ENCODE peak calls at places on chromosome 11, in eight cellular contexts. Y, B, H, V, D, P, G and A are unnamed samples. For H3K27me3, the result is how much of the 10 kb centered on the place peaks cover.

GRCh38 chr11:116263770-116264169 is 509.0 kb downstream of the BUD13 start:
- DNase-seq in H (no peak), V (no peak), Y (no peak), G (no peak), D (no peak), P (no peak), B (no peak), A (no peak)

GRCh38 chr11:119797137-119797611 is 68.2 kb upstream of the NECTIN1 start:
- DNase-seq in P (no peak), Y (no peak), V (no peak), D (no peak), B (no peak), H (no peak), G (no peak), A (no peak)

GRCh38 chr11:118618115-118618990 is 10.9 kb downstream of the PHLDB1 start:
- DNase-seq in V (no peak), H (no peak), D (peak), Y (peak), P (no peak), G (peak), B (peak), A (peak)

GRCh38 chr11:93529707-93530467 is 13.3 kb downstream of the SMCO4 start:
- DNase-seq in G (no peak), D (no peak), Y (no peak), B (peak), V (no peak), H (no peak), P (no peak), A (no peak)

GRCh38 chr11:104583857-104584256 is 314.4 kb downstream of the CASP12 start:
- DNase-seq in D (no peak), V (peak), Y (no peak), P (no peak), G (no peak), H (no peak), B (no peak), A (no peak)

GRCh38 chr11:6926208-6927029 is at the start of gene ZNF215:
- DNase-seq in Y (peak), B (peak), D (peak), H (peak), G (peak), V (peak), P (no peak), A (peak)

GRCh38 chr11:9004310-9004945 is 627 bp upstream of the NRIP3 start:
- DNase-seq in D (no peak), G (no peak), Y (no peak), H (peak), V (no peak), P (no peak), B (peak), A (peak)

GRCh38 chr11:12674936-12675696 is 895 bp downstream of the TEAD1 start:
- DNase-seq in H (no peak), B (peak), V (peak), P (no peak), D (peak), Y (peak), G (no peak), A (peak)

GRCh38 chr11:87176044-87176443 is 138.3 kb downstream of the TMEM135 start:
- DNase-seq in D (no peak), V (no peak), G (no peak), B (no peak), H (no peak), P (no peak), Y (no peak), A (no peak)

GRCh38 chr11:131809203-131809948 is 439.0 kb downstream of the NTM start:
- DNase-seq in G (no peak), P (no peak), H (no peak), V (no peak), Y (no peak), B (no peak), D (no peak), A (no peak)

GRCh38 chr11:65180877-65181568 is 705 bp upstream of the CAPN1 start:
- DNase-seq in V (peak), G (peak), B (peak), P (peak), D (peak), H (peak), Y (peak), A (peak)

GRCh38 chr11:68962527-68963250 is 18.1 kb downstream of the MRGPRD start:
- DNase-seq in G (no peak), Y (no peak), V (no peak), P (no peak), B (no peak), D (peak), H (peak), A (no peak)

GRCh38 chr11:95794086-95794485 is 3.8 kb downstream of the CEP57 start:
- DNase-seq in G (no peak), D (no peak), Y (no peak), V (no peak), P (no peak), B (no peak), H (no peak), A (no peak)

DNA sequence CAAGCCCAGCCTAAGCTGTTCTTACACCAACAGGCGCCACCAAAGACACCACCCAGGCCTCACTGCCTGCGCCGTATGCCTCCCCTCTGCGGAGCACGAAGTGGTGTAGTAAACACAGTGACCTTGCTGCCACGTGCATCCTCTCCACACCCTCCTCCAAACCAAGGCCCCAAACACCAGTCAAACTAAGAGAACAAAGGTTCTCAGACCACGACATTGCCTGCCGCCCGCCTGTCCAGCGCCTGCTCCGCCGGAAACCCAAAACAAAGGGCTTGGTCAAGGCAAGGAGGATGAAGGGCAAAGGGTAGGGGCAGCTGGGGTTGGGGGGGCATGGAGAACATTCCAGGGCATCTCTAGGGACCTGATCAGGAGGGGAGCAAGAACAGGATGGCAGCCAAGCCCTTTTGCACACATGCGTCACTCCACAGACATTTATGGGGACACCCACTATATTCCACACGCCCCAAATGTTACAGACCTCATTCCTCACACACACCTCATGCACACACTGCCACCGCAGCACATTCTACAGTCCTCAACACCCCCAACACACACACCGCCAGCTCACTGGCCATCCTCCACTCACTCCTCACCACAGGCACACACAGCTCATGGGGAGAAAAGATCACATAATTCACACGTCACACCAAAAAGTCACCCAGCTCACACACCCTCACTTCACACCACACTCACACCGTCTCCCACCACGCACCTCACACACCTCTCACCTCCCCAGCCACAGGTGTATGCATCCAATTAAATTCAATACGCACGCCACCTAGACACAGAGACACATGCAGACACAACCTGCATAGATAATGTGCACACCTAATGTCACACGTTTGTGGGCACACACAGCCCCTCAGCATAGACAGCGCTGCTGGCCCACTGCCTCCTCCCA is 34.5 kb downstream of the PDE2A start:
- DNase-seq in G (no peak), P (no peak), D (no peak), V (no peak), B (no peak), H (no peak), Y (no peak), A (no peak)
- TF ChIP-seq EP300 in G (peak), P (no peak), D (peak), V (no peak), B (no peak), H (no peak), Y (no peak), A (no peak)

DNA sequence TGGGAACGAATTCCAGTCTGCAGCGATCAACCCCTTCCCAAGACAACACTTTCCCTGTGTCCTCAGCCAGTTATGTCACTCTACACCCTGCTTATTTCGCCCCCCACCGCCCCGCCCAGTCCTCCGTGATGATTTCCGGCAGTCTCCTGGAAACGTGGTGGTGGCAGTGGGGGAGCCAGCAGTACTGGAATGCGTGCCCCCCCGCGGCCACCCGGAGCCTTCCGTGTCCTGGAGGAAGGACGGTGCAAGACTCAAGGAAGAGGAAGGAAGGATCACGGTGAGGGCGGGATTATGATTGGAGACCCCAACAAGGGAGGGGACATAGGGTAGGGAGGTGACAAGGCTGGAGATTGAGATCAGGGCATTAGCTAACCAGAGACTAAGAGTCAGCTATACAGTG is 4.1 kb downstream of the ROBO3 start:
- DNase-seq in D (peak), Y (no peak), H (no peak), G (no peak), V (no peak), B (no peak), P (no peak), A (no peak)
- H3K27me3 ChIP-seq in D (under half), Y (under half), H (half or more), G (under half), V (under half), B (under half), P (under half), A (half or more)

DNA sequence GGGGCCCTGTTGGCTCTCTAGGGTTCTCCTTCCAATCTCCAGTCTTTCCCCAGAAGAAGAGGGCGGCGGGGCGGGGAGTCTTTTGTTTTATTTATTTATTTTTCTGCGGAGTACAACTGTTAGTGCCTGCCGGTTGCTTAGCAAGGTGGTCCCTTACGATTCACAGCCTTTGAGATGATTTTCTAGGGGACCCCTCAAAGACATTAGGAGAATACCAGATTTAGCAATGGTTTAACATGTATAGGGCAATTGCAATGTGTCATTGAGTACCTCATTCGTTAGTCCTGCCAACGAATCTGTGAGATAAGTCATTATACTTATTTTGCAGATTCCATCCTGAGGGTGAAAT is 307 bp upstream of the MRPL16 start:
- DNase-seq in G (no peak), Y (no peak), P (no peak), B (no peak), H (no peak), D (no peak), V (no peak), A (no peak)
- TF ChIP-seq EP300 in G (no peak), Y (no peak), P (no peak), B (no peak), H (no peak), D (no peak), V (no peak), A (no peak)

GRCh38 chr11:61509058-61510029 is 795 bp downstream of the LRRC10B start:
- DNase-seq in G (no peak), P (no peak), Y (peak), B (no peak), D (peak), V (peak), H (peak), A (no peak)
- H3K27me3 ChIP-seq in G (under half), P (under half), Y (under half), B (under half), D (under half), V (under half), H (under half), A (under half)

GRCh38 chr11:66607126-66607834 is 9.2 kb upstream of the RBM14 start:
- DNase-seq in D (peak), P (no peak), V (no peak), H (peak), B (peak), Y (peak), G (peak), A (peak)
- TF ChIP-seq EP300 in D (no peak), P (no peak), V (no peak), H (no peak), B (no peak), Y (no peak), G (peak), A (no peak)

GRCh38 chr11:70405679-70406395 is 7.5 kb downstream of the CTTN start:
- DNase-seq in H (no peak), G (no peak), B (no peak), Y (no peak), P (no peak), D (no peak), V (no peak), A (no peak)

GRCh38 chr11:70407121-70407520 is 8.8 kb downstream of the CTTN start:
- DNase-seq in Y (no peak), P (no peak), G (no peak), V (no peak), B (no peak), D (no peak), H (no peak), A (no peak)

GRCh38 chr11:70409871-70410270 is 11.5 kb downstream of the CTTN start:
- DNase-seq in P (no peak), H (no peak), D (no peak), G (no peak), V (no peak), B (no peak), Y (no peak), A (no peak)

GRCh38 chr11:70409437-70409836 is 11.1 kb downstream of the CTTN start:
- DNase-seq in D (no peak), V (no peak), G (no peak), H (no peak), P (no peak), B (no peak), Y (no peak), A (no peak)

DNA sequence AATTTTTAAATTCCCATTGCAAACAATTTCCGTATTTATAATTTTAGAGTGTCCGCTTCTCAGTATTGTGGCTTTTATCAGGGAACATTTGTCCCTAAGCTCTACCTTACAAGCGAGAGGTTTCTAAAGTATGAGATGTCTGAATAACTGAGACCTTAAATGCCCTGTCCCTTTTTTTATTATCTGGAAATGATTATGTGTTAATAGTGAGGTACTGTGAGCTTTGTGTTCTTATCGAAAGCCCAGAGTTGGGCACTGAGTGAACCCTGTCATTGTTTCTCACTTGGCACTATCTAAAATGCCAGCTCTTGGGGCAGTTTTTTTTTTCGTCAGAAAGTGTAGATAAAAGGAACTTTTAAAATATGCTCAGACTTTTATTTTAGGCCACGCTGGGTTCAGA is 9.5 kb downstream of the CTTN start:
- DNase-seq in H (no peak), P (no peak), B (no peak), Y (no peak), G (no peak), V (no peak), D (no peak), A (no peak)
- H3K27me3 ChIP-seq in H (under half), P (under half), B (under half), Y (under half), G (under half), V (under half), D (under half), A (under half)

DNA sequence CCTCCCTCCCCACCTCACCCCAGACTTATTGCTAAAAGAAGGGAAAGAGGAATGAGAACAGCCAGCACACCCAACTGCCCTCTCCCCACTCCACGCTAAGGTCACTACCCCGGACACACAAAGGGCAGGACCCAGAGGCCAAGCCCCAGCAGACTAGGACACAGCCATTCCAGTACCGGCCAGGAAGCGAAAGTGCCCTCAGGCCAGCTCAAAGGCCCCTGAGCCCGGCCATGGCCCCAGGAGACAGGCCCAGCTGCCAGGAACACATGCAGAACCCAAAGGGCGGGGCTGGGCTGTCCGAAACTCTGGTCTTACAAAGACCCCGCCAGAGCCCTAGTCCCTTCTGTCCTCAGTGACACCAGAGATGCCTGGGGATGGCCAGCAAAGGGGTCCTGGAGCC is 5.5 kb downstream of the RCOR2 start:
- DNase-seq in B (no peak), Y (no peak), V (no peak), D (no peak), G (no peak), H (no peak), P (no peak), A (no peak)
- TF ChIP-seq EP300 in B (no peak), Y (no peak), V (no peak), D (no peak), G (no peak), H (no peak), P (no peak), A (no peak)

DNA sequence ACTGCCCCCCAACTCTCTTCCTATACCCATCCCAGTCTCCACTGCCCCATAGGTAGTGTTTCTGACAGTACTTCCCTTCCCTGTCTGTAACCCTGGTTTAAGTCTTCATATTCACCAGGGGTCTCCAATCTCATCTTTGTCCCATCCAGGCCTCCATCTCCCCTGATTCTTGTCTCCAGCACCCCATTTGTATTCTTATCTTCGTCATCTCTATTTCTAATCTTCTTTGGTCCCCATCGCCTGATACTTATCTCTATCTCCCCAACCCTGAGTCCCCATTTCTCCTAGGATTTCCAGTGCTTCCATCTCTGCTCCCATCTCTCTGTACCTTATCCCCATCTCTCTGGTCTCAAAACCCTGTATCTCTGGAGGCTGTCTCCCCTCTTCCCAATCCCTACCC is 1.8 kb downstream of the PHOX2A start:
- DNase-seq in V (no peak), G (no peak), B (no peak), H (no peak), P (no peak), Y (no peak), D (no peak), A (no peak)
- H3K27me3 ChIP-seq in V (under half), G (under half), B (under half), H (half or more), P (under half), Y (under half), D (under half), A (half or more)

GRCh38 chr11:117606807-117607206 is 190.2 kb downstream of the DSCAML1 start:
- DNase-seq in H (no peak), Y (no peak), B (no peak), D (no peak), V (no peak), G (no peak), P (peak), A (peak)

GRCh38 chr11:117606211-117606610 is 190.8 kb downstream of the DSCAML1 start:
- DNase-seq in Y (no peak), P (peak), H (no peak), B (no peak), G (no peak), V (no peak), D (no peak), A (no peak)

GRCh38 chr11:117607449-117607848 is 189.6 kb downstream of the DSCAML1 start:
- DNase-seq in P (no peak), B (no peak), Y (no peak), G (no peak), V (no peak), D (no peak), H (no peak), A (no peak)

GRCh38 chr11:117605331-117605730 is 191.7 kb downstream of the DSCAML1 start:
- DNase-seq in G (no peak), D (no peak), P (no peak), Y (no peak), H (no peak), B (no peak), V (no peak), A (peak)

GRCh38 chr11:117604349-117604995 is 192.5 kb downstream of the DSCAML1 start:
- DNase-seq in P (no peak), D (peak), V (no peak), Y (no peak), G (no peak), H (no peak), B (no peak), A (no peak)
- TF ChIP-seq EP300 in P (no peak), D (no peak), V (no peak), Y (no peak), G (no peak), H (no peak), B (no peak), A (no peak)